ENCODE peak calls at places on chromosomes 11 and 22, in six cellular contexts. One of them, this sample, is unnamed.
A peak's percentile ranks its signal among the peaks of the same experiment; 100 is the strongest.

GRCh38 chr11:126669416-126669815 is 313.9 kb downstream of the ST3GAL4 start:
- DNase-seq in tibial nerve: no peak
- DNase-seq in MM.1S: no peak
- DNase-seq in prostate gland: no peak
- DNase-seq in endodermal cell: no peak
- DNase-seq in CD8-positive, alpha-beta T cell: no peak
- DNase-seq in this sample: no peak

GRCh38 chr11:76315182-76315853 is 65.6 kb downstream of the THAP12 start:
- DNase-seq in tibial nerve: no peak
- DNase-seq in MM.1S: no peak
- DNase-seq in prostate gland: no peak
- DNase-seq in endodermal cell: no peak
- DNase-seq in CD8-positive, alpha-beta T cell: no peak
- DNase-seq in this sample: no peak

GRCh38 chr11:68904458-68904847 is 762 bp downstream of the IGHMBP2 start:
- DNase-seq in tibial nerve: no peak
- DNase-seq in MM.1S: peak; percentile 18
- DNase-seq in prostate gland: no peak
- DNase-seq in endodermal cell: no peak
- DNase-seq in CD8-positive, alpha-beta T cell: no peak
- DNase-seq in this sample: no peak

GRCh38 chr11:86775342-86775741 is 25.0 kb upstream of the PRSS23 start:
- DNase-seq in tibial nerve: no peak
- DNase-seq in MM.1S: no peak
- DNase-seq in prostate gland: no peak
- DNase-seq in endodermal cell: no peak
- DNase-seq in CD8-positive, alpha-beta T cell: no peak
- DNase-seq in this sample: no peak

GRCh38 chr22:16974298-16975084 is 33.5 kb downstream of the GAB4 start:
- DNase-seq in tibial nerve: no peak
- DNase-seq in MM.1S: no peak
- DNase-seq in prostate gland: no peak
- DNase-seq in endodermal cell: peak; percentile 27
- DNase-seq in CD8-positive, alpha-beta T cell: no peak
- DNase-seq in this sample: no peak

GRCh38 chr11:45983471-45983845 is 61.0 kb downstream of the LARGE2 start:
- DNase-seq in tibial nerve: no peak
- DNase-seq in MM.1S: no peak
- DNase-seq in prostate gland: no peak
- DNase-seq in endodermal cell: peak; percentile 69
- DNase-seq in CD8-positive, alpha-beta T cell: no peak
- DNase-seq in this sample: peak; percentile 30

GRCh38 chr11:33910261-33910959 is 18.5 kb upstream of the LMO2 start:
- DNase-seq in tibial nerve: no peak
- DNase-seq in MM.1S: no peak
- DNase-seq in prostate gland: no peak
- DNase-seq in endodermal cell: no peak
- DNase-seq in CD8-positive, alpha-beta T cell: no peak
- DNase-seq in this sample: no peak

GRCh38 chr11:118241191-118242098 is 10.7 kb downstream of the MPZL3 start:
- DNase-seq in tibial nerve: no peak
- DNase-seq in MM.1S: no peak
- DNase-seq in prostate gland: peak; percentile 75
- DNase-seq in endodermal cell: no peak
- DNase-seq in CD8-positive, alpha-beta T cell: peak; percentile 36
- DNase-seq in this sample: no peak

GRCh38 chr11:60771146-60771545 is 14.0 kb upstream of the MS4A10 start:
- DNase-seq in tibial nerve: no peak
- DNase-seq in MM.1S: no peak
- DNase-seq in prostate gland: no peak
- DNase-seq in endodermal cell: no peak
- DNase-seq in CD8-positive, alpha-beta T cell: no peak
- DNase-seq in this sample: no peak

GRCh38 chr11:12199231-12199948 is 89.0 kb downstream of the MICAL2 start:
- DNase-seq in tibial nerve: no peak
- DNase-seq in MM.1S: peak; percentile 83
- DNase-seq in prostate gland: no peak
- DNase-seq in endodermal cell: no peak
- DNase-seq in CD8-positive, alpha-beta T cell: no peak
- DNase-seq in this sample: no peak

GRCh38 chr11:58685973-58686720 is 45.6 kb downstream of the GLYAT start:
- DNase-seq in tibial nerve: no peak
- DNase-seq in MM.1S: no peak
- DNase-seq in prostate gland: no peak
- DNase-seq in endodermal cell: no peak
- DNase-seq in CD8-positive, alpha-beta T cell: no peak
- DNase-seq in this sample: no peak

GRCh38 chr11:75471134-75471943 is 38.3 kb upstream of the KLHL35 start:
- DNase-seq in tibial nerve: no peak
- DNase-seq in MM.1S: no peak
- DNase-seq in prostate gland: no peak
- DNase-seq in endodermal cell: no peak
- DNase-seq in CD8-positive, alpha-beta T cell: no peak
- DNase-seq in this sample: no peak

GRCh38 chr11:85759915-85760314 is 51.0 kb downstream of the SYTL2 start:
- DNase-seq in tibial nerve: no peak
- DNase-seq in MM.1S: no peak
- DNase-seq in prostate gland: no peak
- DNase-seq in endodermal cell: no peak
- DNase-seq in CD8-positive, alpha-beta T cell: no peak
- DNase-seq in this sample: peak; percentile 22

GRCh38 chr11:4455439-4455838 is 6.3 kb downstream of the OR52K2 start:
- DNase-seq in tibial nerve: no peak
- DNase-seq in MM.1S: no peak
- DNase-seq in prostate gland: no peak
- DNase-seq in endodermal cell: no peak
- DNase-seq in CD8-positive, alpha-beta T cell: no peak
- DNase-seq in this sample: no peak

GRCh38 chr22:41848468-41848867 is 15.6 kb downstream of the SREBF2 start:
- DNase-seq in tibial nerve: peak; percentile 56
- DNase-seq in MM.1S: no peak
- DNase-seq in prostate gland: no peak
- DNase-seq in endodermal cell: no peak
- DNase-seq in CD8-positive, alpha-beta T cell: no peak
- DNase-seq in this sample: peak; percentile 44

GRCh38 chr22:44338906-44339305 is 26.2 kb upstream of the SHISAL1 start:
- DNase-seq in tibial nerve: no peak
- DNase-seq in MM.1S: peak; percentile 48
- DNase-seq in prostate gland: no peak
- DNase-seq in endodermal cell: no peak
- DNase-seq in CD8-positive, alpha-beta T cell: no peak
- DNase-seq in this sample: no peak

GRCh38 chr22:44338183-44338812 is 25.5 kb upstream of the SHISAL1 start:
- DNase-seq in tibial nerve: no peak
- DNase-seq in MM.1S: no peak
- DNase-seq in prostate gland: no peak
- DNase-seq in endodermal cell: no peak
- DNase-seq in CD8-positive, alpha-beta T cell: no peak
- DNase-seq in this sample: no peak

GRCh38 chr22:44342347-44342956 is 29.7 kb upstream of the SHISAL1 start:
- DNase-seq in tibial nerve: no peak
- DNase-seq in MM.1S: no peak
- DNase-seq in prostate gland: no peak
- DNase-seq in endodermal cell: no peak
- DNase-seq in CD8-positive, alpha-beta T cell: no peak
- DNase-seq in this sample: no peak

GRCh38 chr22:44341431-44342346 is 28.9 kb upstream of the SHISAL1 start:
- DNase-seq in tibial nerve: no peak
- DNase-seq in MM.1S: no peak
- DNase-seq in prostate gland: peak; percentile 26
- DNase-seq in endodermal cell: peak; percentile 68
- DNase-seq in CD8-positive, alpha-beta T cell: no peak
- DNase-seq in this sample: no peak

DNA sequence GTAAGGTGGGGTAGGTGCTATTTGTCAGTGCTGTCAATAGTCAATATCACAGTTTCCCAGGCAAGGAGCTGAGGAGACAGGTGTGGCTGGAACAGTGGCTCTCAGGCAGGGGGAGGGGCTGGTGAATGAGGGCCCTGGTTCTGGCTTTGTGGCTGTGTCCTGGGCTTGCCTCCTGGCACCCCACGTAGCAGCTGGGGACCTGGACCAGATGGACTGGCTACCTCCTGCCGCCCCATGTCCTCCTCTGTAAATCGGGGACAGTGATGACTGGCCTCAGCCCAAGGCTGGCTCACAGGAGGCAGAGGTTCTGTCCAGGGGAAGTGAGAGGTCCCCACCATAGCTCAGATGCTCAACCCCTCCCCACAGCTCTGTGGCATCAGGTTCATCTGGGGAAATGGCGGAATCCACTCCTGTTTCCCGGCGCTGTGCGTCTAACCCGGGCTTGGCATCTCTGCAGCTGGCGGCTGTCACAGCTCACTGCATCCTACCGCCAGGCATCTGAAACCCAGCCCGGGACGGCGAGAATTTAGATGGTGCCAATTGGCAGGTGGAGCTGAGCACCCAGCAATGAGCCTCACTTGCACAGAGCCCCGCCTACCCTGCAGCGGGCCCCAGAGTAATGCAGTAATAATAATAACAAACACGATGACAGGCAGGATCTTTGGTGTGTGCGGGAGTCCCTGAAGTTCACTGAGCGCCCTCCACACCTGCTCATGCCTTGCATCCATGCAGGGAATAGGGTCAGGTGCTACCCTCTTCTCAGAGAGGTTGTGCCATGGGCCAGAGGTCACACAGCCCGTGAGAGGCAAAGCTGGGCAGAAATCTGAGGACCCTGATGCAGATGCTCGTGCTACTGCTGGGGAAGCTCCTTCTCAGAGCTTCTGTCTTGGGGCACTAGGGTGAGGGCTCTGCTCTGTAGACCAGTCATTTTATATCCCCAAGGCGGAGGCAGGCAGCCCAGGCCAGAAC is 27.8 kb upstream of the SHISAL1 start:
- DNase-seq in tibial nerve: no peak
- DNase-seq in MM.1S: no peak
- DNase-seq in prostate gland: no peak
- DNase-seq in endodermal cell: no peak
- DNase-seq in CD8-positive, alpha-beta T cell: no peak
- DNase-seq in this sample: no peak
- H3K27me3 ChIP-seq in tibial nerve: no peaks in the 10 kb centered on the region
- H3K27me3 ChIP-seq in MM.1S: peaks cover 79% of the 10 kb centered on the region
- H3K27me3 ChIP-seq in prostate gland: no peaks in the 10 kb centered on the region
- H3K27me3 ChIP-seq in endodermal cell: peaks cover 9% of the 10 kb centered on the region
- H3K27me3 ChIP-seq in CD8-positive, alpha-beta T cell: no peaks in the 10 kb centered on the region
- H3K27me3 ChIP-seq in this sample: no peaks in the 10 kb centered on the region

GRCh38 chr11:83523676-83524075 is 237.5 kb upstream of the CCDC90B start:
- DNase-seq in tibial nerve: no peak
- DNase-seq in MM.1S: no peak
- DNase-seq in prostate gland: no peak
- DNase-seq in endodermal cell: no peak
- DNase-seq in CD8-positive, alpha-beta T cell: no peak
- DNase-seq in this sample: peak; percentile 46
- H3K4me1 ChIP-seq in tibial nerve: no peaks in the 10 kb centered on the region
- H3K4me1 ChIP-seq in MM.1S: no peaks in the 10 kb centered on the region
- H3K4me1 ChIP-seq in prostate gland: no peaks in the 10 kb centered on the region
- H3K4me1 ChIP-seq in endodermal cell: no peaks in the 10 kb centered on the region
- H3K4me1 ChIP-seq in CD8-positive, alpha-beta T cell: no peaks in the 10 kb centered on the region
- H3K4me1 ChIP-seq in this sample: peaks cover 7% of the 10 kb centered on the region

GRCh38 chr22:20663137-20663828 is 110.6 kb upstream of the SERPIND1 start:
- DNase-seq in tibial nerve: no peak
- DNase-seq in MM.1S: no peak
- DNase-seq in prostate gland: no peak
- DNase-seq in endodermal cell: no peak
- DNase-seq in CD8-positive, alpha-beta T cell: no peak
- DNase-seq in this sample: no peak

GRCh38 chr22:20671409-20672081 is 102.4 kb upstream of the SERPIND1 start:
- DNase-seq in tibial nerve: no peak
- DNase-seq in MM.1S: no peak
- DNase-seq in prostate gland: no peak
- DNase-seq in endodermal cell: no peak
- DNase-seq in CD8-positive, alpha-beta T cell: no peak
- DNase-seq in this sample: no peak

GRCh38 chr22:20664594-20664959 is 109.3 kb upstream of the SERPIND1 start:
- DNase-seq in tibial nerve: no peak
- DNase-seq in MM.1S: no peak
- DNase-seq in prostate gland: no peak
- DNase-seq in endodermal cell: no peak
- DNase-seq in CD8-positive, alpha-beta T cell: no peak
- DNase-seq in this sample: no peak

GRCh38 chr22:20663941-20664593 is 109.8 kb upstream of the SERPIND1 start:
- DNase-seq in tibial nerve: no peak
- DNase-seq in MM.1S: no peak
- DNase-seq in prostate gland: no peak
- DNase-seq in endodermal cell: peak; percentile 31
- DNase-seq in CD8-positive, alpha-beta T cell: no peak
- DNase-seq in this sample: no peak

DNA sequence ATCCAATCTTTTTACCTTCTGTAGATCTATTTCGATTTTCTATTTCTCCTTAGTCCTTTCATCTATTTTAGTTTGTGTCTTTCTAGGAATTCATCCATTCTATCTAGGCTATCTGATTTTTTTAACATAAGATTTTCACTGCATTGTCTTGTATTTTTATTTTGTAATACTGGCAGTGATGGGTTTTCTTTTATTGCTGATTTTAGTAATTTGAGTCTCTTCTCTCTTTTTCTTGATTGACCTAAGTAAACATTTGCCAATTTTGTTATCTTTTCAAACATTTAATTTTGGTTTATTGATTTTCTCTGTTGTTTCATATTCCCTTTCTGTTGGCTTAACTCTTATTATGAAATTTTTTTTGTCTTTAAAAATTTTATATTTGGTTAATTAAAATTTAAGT is 107.4 kb upstream of the SERPIND1 start:
- DNase-seq in tibial nerve: no peak
- DNase-seq in MM.1S: no peak
- DNase-seq in prostate gland: no peak
- DNase-seq in endodermal cell: no peak
- DNase-seq in CD8-positive, alpha-beta T cell: no peak
- DNase-seq in this sample: no peak
- H3K27me3 ChIP-seq in tibial nerve: no peaks in the 10 kb centered on the region
- H3K27me3 ChIP-seq in MM.1S: no peaks in the 10 kb centered on the region
- H3K27me3 ChIP-seq in prostate gland: peaks cover 2% of the 10 kb centered on the region
- H3K27me3 ChIP-seq in endodermal cell: no peaks in the 10 kb centered on the region
- H3K27me3 ChIP-seq in CD8-positive, alpha-beta T cell: no peaks in the 10 kb centered on the region
- H3K27me3 ChIP-seq in this sample: no peaks in the 10 kb centered on the region

DNA sequence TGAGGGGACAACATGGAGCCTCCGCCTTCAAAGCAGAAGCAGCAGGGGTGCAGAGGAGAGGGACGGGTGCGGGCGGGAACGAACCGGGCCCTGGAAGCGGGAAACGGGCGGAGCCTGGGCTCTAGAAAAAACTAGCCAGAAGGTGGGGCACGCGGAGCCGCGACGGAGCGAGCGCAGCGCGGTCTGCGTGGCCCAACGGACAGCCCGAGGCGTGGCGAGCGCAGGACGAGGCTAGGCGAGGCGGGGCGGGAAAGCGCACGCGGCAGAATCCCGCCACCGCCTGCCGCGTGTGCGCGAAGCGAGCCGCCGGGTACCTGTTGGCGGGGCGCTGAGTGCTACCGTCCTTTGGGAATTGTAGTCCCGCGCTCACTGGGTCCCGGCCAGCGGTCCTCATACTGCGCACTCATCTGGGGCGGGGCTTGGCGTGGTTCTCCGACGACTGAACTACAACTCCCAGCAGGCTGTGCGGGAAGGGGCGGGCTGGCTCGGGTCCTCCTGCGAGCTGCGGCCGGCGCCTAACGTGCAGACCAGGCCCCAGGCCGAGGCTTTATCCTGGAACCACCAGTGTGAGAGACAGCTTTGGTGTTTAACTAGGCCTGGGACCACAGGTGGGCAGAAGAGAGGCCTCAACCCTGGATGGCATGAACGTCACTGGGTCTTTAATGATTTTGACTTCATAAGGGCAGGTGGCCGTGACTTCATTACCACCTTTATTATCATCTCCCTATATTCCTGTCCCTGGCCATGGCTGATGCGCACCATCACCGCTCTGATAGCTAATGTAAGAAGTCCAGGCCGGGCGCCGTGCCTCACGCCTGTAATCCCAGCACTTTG is at the start of gene ATL3:
- DNase-seq in tibial nerve: peak; percentile 98
- DNase-seq in MM.1S: peak; percentile 96
- DNase-seq in prostate gland: peak; percentile 97
- DNase-seq in endodermal cell: peak; percentile 99
- DNase-seq in CD8-positive, alpha-beta T cell: peak; percentile 94
- DNase-seq in this sample: peak; percentile 99
- H3K4me1 ChIP-seq in tibial nerve: peaks cover 23% of the 10 kb centered on the region
- H3K4me1 ChIP-seq in MM.1S: peaks cover 10% of the 10 kb centered on the region
- H3K4me1 ChIP-seq in prostate gland: no peaks in the 10 kb centered on the region
- H3K4me1 ChIP-seq in endodermal cell: no peaks in the 10 kb centered on the region
- H3K4me1 ChIP-seq in CD8-positive, alpha-beta T cell: peaks cover 19% of the 10 kb centered on the region
- H3K4me1 ChIP-seq in this sample: peaks cover 11% of the 10 kb centered on the region